ENCODE peak calls at places on chromosomes 5 and 9, in four cellular contexts. W, L, S and D are unnamed samples.
A peak's percentile ranks its signal among the peaks of the same experiment; 100 is the strongest.

GRCh38 chr5:170404398-170404797 is 15.2 kb upstream of the KCNMB1 start:
- DNase-seq in W (no peak), L (no peak), S (no peak), D (no peak)

GRCh38 chr9:27572918-27573698 is at the start of gene C9orf72:
- DNase-seq in W (peak; percentile 84), L (peak; percentile 74), S (no peak), D (peak; percentile 46)

GRCh38 chr9:96031366-96031824 is 155.9 kb downstream of the ERCC6L2 start:
- DNase-seq in W (peak; percentile 91), L (no peak), S (no peak), D (no peak)

GRCh38 chr9:95738438-95738837 is 137.1 kb upstream of the ERCC6L2 start:
- DNase-seq in W (no peak), L (no peak), S (no peak), D (no peak)

GRCh38 chr9:122939611-122940010 is 1.2 kb upstream of the RABGAP1 start:
- DNase-seq in W (no peak), L (no peak), S (no peak), D (no peak)

GRCh38 chr5:140243855-140244254 is 59.0 kb downstream of the PFDN1 start:
- DNase-seq in W (peak; percentile 57), L (peak; percentile 34), S (no peak), D (no peak)

GRCh38 chr9:136729144-136729543 is 13.6 kb downstream of the LCN10 start:
- DNase-seq in W (no peak), L (no peak), S (no peak), D (no peak)

GRCh38 chr5:179227196-179227577 is 118.1 kb downstream of the ADAMTS2 start:
- DNase-seq in W (no peak), L (peak; percentile 42), S (no peak), D (no peak)

GRCh38 chr9:78261403-78262001 is 25.6 kb downstream of the CEP78 start:
- DNase-seq in W (no peak), L (no peak), S (peak; percentile 8), D (no peak)

GRCh38 chr9:2787065-2787464 is 56.8 kb downstream of the PUM3 start:
- DNase-seq in W (no peak), L (no peak), S (no peak), D (no peak)

GRCh38 chr9:89899476-89900047 is 294.8 kb downstream of the GADD45G start:
- DNase-seq in W (no peak), L (no peak), S (no peak), D (no peak)

GRCh38 chr5:79727722-79728355 is 38.2 kb downstream of the CMYA5 start:
- DNase-seq in W (no peak), L (no peak), S (no peak), D (no peak)

GRCh38 chr5:58410441-58410840 is 49.4 kb downstream of the PLK2 start:
- DNase-seq in W (no peak), L (no peak), S (peak; percentile 72), D (no peak)

GRCh38 chr5:136269978-136270377 is 77.0 kb upstream of the SMIM32 start:
- DNase-seq in W (no peak), L (no peak), S (no peak), D (no peak)

GRCh38 chr9:95360866-95361265 is 43.4 kb upstream of the FANCC start:
- DNase-seq in W (no peak), L (no peak), S (no peak), D (no peak)

GRCh38 chr5:78360674-78361225 is 333 bp downstream of the SCAMP1 start:
- DNase-seq in W (peak; percentile 66), L (peak; percentile 66), S (no peak), D (peak; percentile 49)

GRCh38 chr5:164013077-164013670 is 507.8 kb downstream of the MAT2B start:
- DNase-seq in W (peak; percentile 66), L (no peak), S (peak; percentile 57), D (peak; percentile 57)

GRCh38 chr5:158378931-158379330 is 520.0 kb upstream of the CLINT1 start:
- DNase-seq in W (no peak), L (no peak), S (no peak), D (no peak)

GRCh38 chr5:77550416-77550815 is 58.3 kb upstream of the WDR41 start:
- DNase-seq in W (no peak), L (no peak), S (no peak), D (no peak)

GRCh38 chr9:95836072-95836471 is 39.4 kb upstream of the ERCC6L2 start:
- DNase-seq in W (no peak), L (no peak), S (no peak), D (no peak)

GRCh38 chr9:32502459-32502858 is 23.5 kb downstream of the RIGI start:
- DNase-seq in W (no peak), L (no peak), S (no peak), D (no peak)

GRCh38 chr9:91391426-91392217 is 29.9 kb upstream of the AUH start:
- DNase-seq in W (no peak), L (no peak), S (no peak), D (no peak)

GRCh38 chr5:120304653-120305052 is 159.4 kb upstream of the PRR16 start:
- DNase-seq in W (no peak), L (no peak), S (no peak), D (no peak)

GRCh38 chr9:79581388-79581787 is 9.6 kb downstream of the TLE4 start:
- DNase-seq in W (no peak), L (no peak), S (no peak), D (no peak)

GRCh38 chr9:93020785-93021670 is 37.5 kb upstream of the SUSD3 start:
- DNase-seq in W (no peak), L (no peak), S (no peak), D (no peak)

GRCh38 chr5:34913072-34913471 is 2.2 kb downstream of the RAD1 start:
- DNase-seq in W (no peak), L (no peak), S (peak; percentile 55), D (no peak)

GRCh38 chr5:759111-759741 is 25.3 kb downstream of the ZDHHC11B start:
- DNase-seq in W (peak; percentile 73), L (peak; percentile 68), S (no peak), D (peak; percentile 83)

GRCh38 chr5:149227168-149227826 is 44.4 kb upstream of the AFAP1L1 start:
- DNase-seq in W (no peak), L (no peak), S (no peak), D (no peak)

GRCh38 chr5:149561848-149562247 is 10.6 kb upstream of the CSNK1A1 start:
- DNase-seq in W (no peak), L (no peak), S (peak; percentile 84), D (no peak)

GRCh38 chr5:160675988-160676387 is 176.0 kb downstream of the ATP10B start:
- DNase-seq in W (no peak), L (no peak), S (no peak), D (peak; percentile 26)

GRCh38 chr5:24804221-24804681 is 159.5 kb upstream of the CDH10 start:
- DNase-seq in W (no peak), L (no peak), S (no peak), D (no peak)

GRCh38 chr9:116274293-116274692 is 120.7 kb downstream of the PAPPA start:
- DNase-seq in W (no peak), L (no peak), S (no peak), D (no peak)

GRCh38 chr9:100591639-100592412 is 13.9 kb downstream of the CAVIN4 start:
- DNase-seq in W (no peak), L (no peak), S (no peak), D (no peak)

GRCh38 chr9:118896356-118897000 is 472.8 kb downstream of the BRINP1 start:
- DNase-seq in W (no peak), L (no peak), S (no peak), D (no peak)

GRCh38 chr9:21570643-21571275 is 88.6 kb upstream of the IFNE start:
- DNase-seq in W (no peak), L (no peak), S (no peak), D (no peak)

GRCh38 chr5:168400429-168401220 is 85.6 kb upstream of the RARS1 start:
- DNase-seq in W (no peak), L (no peak), S (no peak), D (no peak)

GRCh38 chr9:71955300-71955915 is 44.0 kb downstream of the C9orf85 start:
- DNase-seq in W (no peak), L (no peak), S (no peak), D (no peak)

GRCh38 chr9:1837453-1838084 is 177.6 kb upstream of the SMARCA2 start:
- DNase-seq in W (peak; percentile 18), L (no peak), S (no peak), D (peak; percentile 61)

GRCh38 chr9:36154213-36154952 is 14.8 kb upstream of the CCIN start:
- DNase-seq in W (no peak), L (no peak), S (no peak), D (no peak)

GRCh38 chr9:113261917-113262671 is 13.3 kb downstream of the CDC26 start:
- DNase-seq in W (no peak), L (no peak), S (no peak), D (no peak)

GRCh38 chr5:180811012-180811622 is 8.5 kb upstream of the MGAT1 start:
- DNase-seq in W (no peak), L (no peak), S (no peak), D (no peak)
- TF ChIP-seq CTCF in W (no peak), L (no peak), S (no peak), D (no peak)

GRCh38 chr9:115158666-115159481 is 40.9 kb upstream of the TNC start:
- DNase-seq in W (no peak), L (no peak), S (no peak), D (no peak)
- TF ChIP-seq CTCF in W (no peak), L (no peak), S (no peak), D (no peak)

DNA sequence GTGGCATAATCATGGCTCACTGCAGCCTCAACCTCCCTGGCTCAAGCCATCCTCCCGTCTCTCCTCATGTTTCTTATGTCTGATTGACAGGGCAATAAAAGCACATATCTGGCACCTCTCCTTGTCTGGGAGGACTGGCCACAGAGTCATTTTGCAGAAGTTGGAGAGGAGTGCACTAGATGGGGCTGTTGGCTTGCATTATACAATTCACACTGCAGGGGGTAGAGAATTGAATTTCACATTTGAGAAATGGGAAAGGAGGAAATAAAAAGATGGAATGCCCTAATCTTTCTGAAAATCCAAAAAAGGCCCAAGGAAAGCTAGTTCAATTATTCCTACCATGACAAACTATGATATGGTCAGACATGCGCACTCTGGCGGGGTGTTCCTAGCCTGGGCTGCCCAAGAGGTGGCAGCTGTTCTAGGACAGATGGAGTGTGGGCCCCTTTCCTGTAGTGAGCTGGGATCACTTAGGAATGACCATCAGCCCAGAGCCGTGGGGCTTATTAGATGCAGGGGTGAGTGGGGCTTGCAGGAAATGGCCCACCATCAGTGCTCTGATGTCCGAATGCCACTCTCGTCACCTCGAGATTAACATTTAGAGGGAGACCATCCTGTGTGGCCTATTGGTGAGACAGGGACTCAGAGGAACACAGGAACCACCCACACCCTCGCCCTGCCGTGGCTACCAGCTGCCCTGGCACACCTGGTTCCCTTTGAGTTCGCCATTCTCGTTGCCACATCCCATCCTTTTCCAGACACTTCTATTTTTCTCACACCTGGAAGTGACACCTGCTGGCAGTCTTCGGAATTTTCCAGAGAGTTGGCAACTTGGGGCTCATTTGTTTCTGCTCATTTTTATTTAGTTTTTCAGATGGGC is 21.8 kb upstream of the ANKRD18A start:
- DNase-seq in W (peak; percentile 58), L (no peak), S (peak; percentile 8), D (peak; percentile 50)
- TF ChIP-seq CTCF in W (no peak), L (peak; percentile 61), S (peak; percentile 56), D (peak; percentile 54)

GRCh38 chr5:101977729-101978345 is 318.2 kb downstream of the SLCO4C1 start:
- DNase-seq in W (peak; percentile 13), L (no peak), S (peak; percentile 1), D (peak; percentile 52)
- TF ChIP-seq CTCF in W (peak; percentile 35), L (peak; percentile 96), S (peak; percentile 46), D (peak; percentile 70)